ENCODE peak calls at places on chromosomes 3 and 15, in seven cellular contexts. D is stimulated activated CD8-positive, alpha-beta memory T cell treated with anti-CD3 and anti-CD28 coated beads, Interleukin-2, amount 100 ng/mL, for 1 hour; E is neural crest cell; G is NCI-H1105 treated with DMSO at 0.1 percent for 48 hours; O is pons; X is effector CD4-positive, alpha-beta T cell; N is HT-29. U is an unnamed sample.

GRCh38 chr3:140941434-140942220 is at the start of gene SLC25A36:
- DNase-seq in N (peak), X (peak), G (peak), E (peak), D (peak), O (peak), U (peak)

GRCh38 chr15:70538278-70538677 is 225.1 kb downstream of the UACA start:
- DNase-seq in X (no peak), O (no peak), D (no peak), N (peak), E (no peak), G (no peak), U (no peak)

GRCh38 chr15:101050647-101051290 is 131.6 kb downstream of the LRRK1 start:
- DNase-seq in D (no peak), O (no peak), N (no peak), E (peak), X (no peak), G (no peak), U (no peak)

GRCh38 chr15:84736375-84736774 is 12.0 kb upstream of the ZNF592 start:
- DNase-seq in E (no peak), O (no peak), X (peak), G (no peak), D (peak), N (no peak), U (peak)

GRCh38 chr3:141278196-141279073 is 46.8 kb downstream of the PXYLP1 start:
- DNase-seq in X (no peak), O (no peak), D (no peak), N (no peak), E (no peak), G (no peak), U (no peak)

GRCh38 chr15:43794269-43795037 is 2.3 kb downstream of the SERF2 start:
- DNase-seq in X (no peak), E (no peak), G (no peak), D (no peak), O (no peak), N (no peak), U (no peak)

GRCh38 chr15:101206173-101206572 is 45.7 kb downstream of the CHSY1 start:
- DNase-seq in E (no peak), X (peak), D (peak), N (no peak), G (no peak), O (no peak), U (peak)

GRCh38 chr3:49454898-49455681 is 15.0 kb upstream of the DAG1 start:
- DNase-seq in X (no peak), E (no peak), G (no peak), N (no peak), D (no peak), O (no peak), U (no peak)

GRCh38 chr3:102006812-102007485 is 157.6 kb downstream of the NFKBIZ start:
- DNase-seq in N (peak), D (no peak), E (no peak), O (peak), X (no peak), G (peak), U (no peak)

GRCh38 chr3:61562042-61562809 is 855 bp downstream of the PTPRG start:
- DNase-seq in X (no peak), E (peak), G (no peak), D (no peak), O (no peak), N (no peak), U (no peak)

GRCh38 chr3:111895079-111895478 is 36.0 kb downstream of the PHLDB2 start:
- DNase-seq in X (no peak), N (peak), D (no peak), G (peak), O (peak), E (no peak), U (no peak)

GRCh38 chr15:60932051-60932915 is 296.8 kb downstream of the RORA start:
- DNase-seq in D (peak), N (peak), O (peak), X (peak), E (no peak), G (no peak), U (peak)

GRCh38 chr3:160707187-160707789 is 30.3 kb downstream of the ARL14 start:
- DNase-seq in G (peak), E (peak), X (no peak), N (peak), D (no peak), O (peak), U (no peak)

GRCh38 chr15:79919090-79919748 is 22.4 kb upstream of the MTHFS start:
- DNase-seq in G (no peak), N (no peak), E (no peak), X (no peak), O (no peak), D (no peak), U (no peak)

GRCh38 chr3:56157693-56158092 is 310.6 kb downstream of the ERC2 start:
- DNase-seq in D (no peak), G (no peak), E (no peak), X (no peak), O (peak), N (no peak), U (no peak)

GRCh38 chr3:141659821-141660597 is 78.1 kb upstream of the RNF7 start:
- DNase-seq in X (no peak), N (no peak), E (peak), G (peak), O (no peak), D (no peak), U (no peak)

GRCh38 chr3:23202921-23203650 is at the start of gene UBE2E2:
- DNase-seq in X (peak), G (peak), N (peak), D (no peak), E (peak), O (no peak), U (peak)

GRCh38 chr3:13207975-13208705 is 134.9 kb upstream of the IQSEC1 start:
- DNase-seq in D (no peak), G (no peak), N (no peak), E (no peak), X (no peak), O (no peak), U (no peak)

GRCh38 chr15:40266828-40267304 is 16.0 kb downstream of the ANKRD63 start:
- DNase-seq in E (no peak), G (no peak), D (no peak), O (no peak), X (no peak), N (peak), U (no peak)

GRCh38 chr3:66822059-66823009 is 175.8 kb upstream of the KBTBD8 start:
- DNase-seq in O (no peak), D (peak), E (peak), N (peak), G (peak), X (peak), U (peak)

GRCh38 chr15:39009740-39010139 is 445.1 kb upstream of the RASGRP1 start:
- DNase-seq in O (no peak), N (no peak), D (no peak), G (no peak), E (no peak), X (no peak), U (no peak)

GRCh38 chr3:108110965-108111364 is 20.1 kb upstream of the CD47 start:
- DNase-seq in N (no peak), D (no peak), X (no peak), O (no peak), G (no peak), E (no peak), U (no peak)

GRCh38 chr15:94930945-94931344 is 699.6 kb downstream of the MCTP2 start:
- DNase-seq in D (no peak), X (no peak), G (no peak), E (no peak), O (no peak), N (no peak), U (no peak)

GRCh38 chr3:108342829-108343478 is 46.6 kb downstream of the HHLA2 start:
- DNase-seq in O (no peak), G (no peak), E (no peak), N (no peak), D (no peak), X (no peak), U (no peak)

GRCh38 chr3:5144316-5144994 is 22.4 kb downstream of the ARL8B start:
- DNase-seq in G (no peak), D (no peak), O (peak), E (no peak), X (no peak), N (peak), U (no peak)

GRCh38 chr3:52742418-52743041 is 28.2 kb downstream of the NEK4 start:
- DNase-seq in D (no peak), N (peak), G (no peak), O (peak), X (no peak), E (no peak), U (no peak)

GRCh38 chr3:197186887-197187588 is 111.4 kb downstream of the DLG1 start:
- DNase-seq in E (no peak), O (peak), G (peak), D (no peak), N (peak), X (peak), U (no peak)

GRCh38 chr15:78446551-78446950 is 8.5 kb downstream of the IREB2 start:
- DNase-seq in G (no peak), D (no peak), O (no peak), X (no peak), E (no peak), N (no peak), U (no peak)